ENCODE peak calls at places on chromosomes 5 and 9, in ten cellular contexts. R is gastrocnemius medialis; U is activated CD8-positive, alpha-beta memory T cell treated with anti-CD3 and anti-CD28 coated beads for 1 hour; V is left ventricle myocardium superior; T is GM12865; L is sigmoid colon; G is activated CD4-positive, alpha-beta T cell treated with anti-CD3 and anti-CD28 coated beads, Interleukin-2, amount 10 ng/mL, durations not matched to agents 7 days and 5 days; E is HuH-7.5; J is NCI-H187 treated with DMSO at 0.1 percent for 48 hours; A is stimulated activated CD4-positive, alpha-beta T cell treated with anti-CD3 and anti-CD28 coated beads, Interleukin-4, amount 100 ng/mL, for 48 hours. M is an unnamed sample.

GRCh38 chr9:17627641-17628040 is 48.8 kb downstream of the SH3GL2 start:
- DNase-seq in R (no peak), U (no peak), V (no peak), T (no peak), L (no peak), G (no peak), E (no peak), J (peak), A (no peak), M (no peak)

GRCh38 chr5:1896602-1897376 is 14.1 kb upstream of the IRX4 start:
- DNase-seq in R (no peak), U (no peak), V (peak), T (no peak), L (no peak), G (no peak), E (no peak), J (no peak), A (no peak), M (no peak)

GRCh38 chr5:81751836-81752643 is 1.1 kb upstream of the SSBP2 start:
- DNase-seq in R (no peak), U (no peak), V (no peak), T (no peak), L (peak), G (no peak), E (no peak), J (no peak), A (no peak), M (peak)

GRCh38 chr5:133514456-133514855 is 97.9 kb downstream of the FSTL4 start:
- DNase-seq in R (no peak), U (no peak), V (no peak), T (no peak), L (no peak), G (no peak), E (no peak), J (peak), A (no peak), M (no peak)

GRCh38 chr9:18473551-18474279 is at the start of gene ADAMTSL1:
- DNase-seq in R (no peak), U (no peak), V (peak), T (no peak), L (peak), G (no peak), E (no peak), J (no peak), A (no peak), M (peak)

GRCh38 chr5:72818866-72819534 is 2.5 kb downstream of the TNPO1 start:
- DNase-seq in R (peak), U (peak), V (peak), T (peak), L (peak), G (peak), E (peak), J (peak), A (peak), M (peak)

GRCh38 chr5:172659909-172660628 is 19.0 kb downstream of the NEURL1B start:
- DNase-seq in R (peak), U (no peak), V (peak), T (peak), L (peak), G (no peak), E (peak), J (no peak), A (no peak), M (peak)

GRCh38 chr5:37631939-37632338 is 207.9 kb downstream of the GDNF start:
- DNase-seq in R (no peak), U (no peak), V (no peak), T (no peak), L (no peak), G (no peak), E (no peak), J (no peak), A (no peak), M (no peak)

GRCh38 chr9:77926314-77926959 is 105.2 kb downstream of the GNAQ start:
- DNase-seq in R (no peak), U (no peak), V (no peak), T (no peak), L (no peak), G (no peak), E (no peak), J (no peak), A (no peak), M (no peak)

GRCh38 chr5:5534333-5534732 is 111.9 kb downstream of the ICE1 start:
- DNase-seq in R (no peak), U (no peak), V (no peak), T (no peak), L (no peak), G (no peak), E (no peak), J (no peak), A (no peak), M (no peak)

GRCh38 chr9:73200694-73201432 is 49.2 kb downstream of the ANXA1 start:
- DNase-seq in R (no peak), U (no peak), V (no peak), T (peak), L (no peak), G (no peak), E (no peak), J (no peak), A (no peak), M (no peak)

GRCh38 chr5:65800775-65801174 is 78.8 kb downstream of the NLN start:
- DNase-seq in R (no peak), U (no peak), V (no peak), T (no peak), L (no peak), G (no peak), E (no peak), J (no peak), A (no peak), M (no peak)

GRCh38 chr9:77015291-77016048 is 4.0 kb upstream of the FOXB2 start:
- DNase-seq in R (no peak), U (no peak), V (no peak), T (no peak), L (no peak), G (no peak), E (no peak), J (no peak), A (no peak), M (no peak)

GRCh38 chr5:56838409-56839039 is 23.2 kb downstream of the MAP3K1 start:
- DNase-seq in R (no peak), U (no peak), V (no peak), T (peak), L (no peak), G (no peak), E (no peak), J (no peak), A (no peak), M (no peak)

GRCh38 chr5:14464661-14465060 is 116.9 kb upstream of the OTULINL start:
- DNase-seq in R (no peak), U (no peak), V (no peak), T (no peak), L (no peak), G (no peak), E (no peak), J (no peak), A (no peak), M (no peak)

GRCh38 chr9:38421498-38422211 is 2.6 kb downstream of the IGFBPL1 start:
- DNase-seq in R (no peak), U (no peak), V (no peak), T (no peak), L (no peak), G (no peak), E (no peak), J (no peak), A (no peak), M (no peak)

GRCh38 chr9:38039907-38040682 is 28.9 kb downstream of the SHB start:
- DNase-seq in R (no peak), U (no peak), V (no peak), T (no peak), L (no peak), G (no peak), E (no peak), J (no peak), A (no peak), M (no peak)

GRCh38 chr5:173012882-173013281 is 29.3 kb downstream of the ATP6V0E1 start:
- DNase-seq in R (no peak), U (no peak), V (no peak), T (no peak), L (no peak), G (no peak), E (no peak), J (no peak), A (no peak), M (no peak)

GRCh38 chr9:76764138-76764537 is at the start of gene PCA3:
- DNase-seq in R (no peak), U (no peak), V (no peak), T (no peak), L (no peak), G (no peak), E (no peak), J (no peak), A (no peak), M (no peak)

GRCh38 chr9:75471549-75472114 is 383.3 kb downstream of the OSTF1 start:
- DNase-seq in R (no peak), U (no peak), V (no peak), T (peak), L (no peak), G (no peak), E (no peak), J (no peak), A (no peak), M (no peak)

GRCh38 chr5:77946381-77947050 is 170.4 kb upstream of the TBCA start:
- DNase-seq in R (no peak), U (no peak), V (no peak), T (no peak), L (no peak), G (no peak), E (no peak), J (no peak), A (no peak), M (no peak)

GRCh38 chr9:8799231-8800014 is 999.8 kb upstream of the DMAC1 start:
- DNase-seq in R (no peak), U (no peak), V (no peak), T (no peak), L (no peak), G (no peak), E (no peak), J (no peak), A (no peak), M (no peak)

GRCh38 chr9:131672451-131672850 is 67.4 kb downstream of the RAPGEF1 start:
- DNase-seq in R (no peak), U (no peak), V (no peak), T (no peak), L (no peak), G (no peak), E (no peak), J (no peak), A (no peak), M (no peak)

GRCh38 chr5:138807182-138807581 is 54.0 kb downstream of the CTNNA1 start:
- DNase-seq in R (no peak), U (no peak), V (no peak), T (peak), L (no peak), G (peak), E (no peak), J (no peak), A (no peak), M (no peak)

GRCh38 chr9:86735772-86736458 is 211.4 kb downstream of the GAS1 start:
- DNase-seq in R (no peak), U (no peak), V (no peak), T (no peak), L (no peak), G (no peak), E (no peak), J (no peak), A (no peak), M (no peak)

M was measured in colonic mucosa.